ENCODE peak calls at places on chromosomes 2 and 18, in four cellular contexts. I is K562, T is H1, X is GM12878. Q is an unnamed sample.
A peak's percentile ranks its signal among the peaks of the same experiment; 100 is the strongest.

GRCh38 chr2:177474904-177475474 is 82.4 kb downstream of the AGPS start:
- DNase-seq in I (no peak), T (no peak), X (no peak), Q (peak; percentile 19)

GRCh38 chr18:29018976-29019375 is 842.0 kb upstream of the CDH2 start:
- DNase-seq in I (no peak), T (no peak), X (no peak), Q (no peak)

GRCh38 chr2:240393831-240394410 is 41.5 kb upstream of the GPC1 start:
- DNase-seq in I (no peak), T (no peak), X (no peak), Q (no peak)

GRCh38 chr18:48342588-48342987 is 66.6 kb downstream of the ZBTB7C start:
- DNase-seq in I (no peak), T (no peak), X (no peak), Q (no peak)

GRCh38 chr2:10709290-10709939 is 12.0 kb upstream of the ATP6V1C2 start:
- DNase-seq in I (peak; percentile 22), T (peak; percentile 41), X (no peak), Q (peak; percentile 57)

GRCh38 chr2:235501663-235502009 is 7.8 kb downstream of the AGAP1 start:
- DNase-seq in I (no peak), T (no peak), X (no peak), Q (no peak)

GRCh38 chr18:72700961-72701710 is 157.0 kb upstream of the CBLN2 start:
- DNase-seq in I (no peak), T (no peak), X (no peak), Q (no peak)

GRCh38 chr18:13641551-13642439 is 84.6 kb downstream of the FAM210A start:
- DNase-seq in I (no peak), T (no peak), X (no peak), Q (no peak)

GRCh38 chr18:74485860-74486849 is 10.0 kb upstream of the CNDP2 start:
- DNase-seq in I (no peak), T (no peak), X (no peak), Q (no peak)

GRCh38 chr2:165911981-165912380 is 41.6 kb downstream of the TTC21B start:
- DNase-seq in I (no peak), T (no peak), X (no peak), Q (no peak)

GRCh38 chr2:40343904-40344303 is 108.0 kb downstream of the SLC8A1 start:
- DNase-seq in I (no peak), T (no peak), X (no peak), Q (no peak)

GRCh38 chr18:60018801-60019462 is 119.1 kb downstream of the PMAIP1 start:
- DNase-seq in I (no peak), T (no peak), X (no peak), Q (no peak)

GRCh38 chr18:361941-362913 is 94.4 kb upstream of the THOC1 start:
- DNase-seq in I (no peak), T (no peak), X (no peak), Q (no peak)

GRCh38 chr2:121211689-121212151 is 73.3 kb downstream of the TFCP2L1 start:
- DNase-seq in I (no peak), T (no peak), X (no peak), Q (no peak)

GRCh38 chr2:207163815-207164747 is 1.7 kb downstream of the KLF7 start:
- DNase-seq in I (no peak), T (no peak), X (no peak), Q (no peak)

GRCh38 chr2:199488772-199489400 is 31.1 kb upstream of the SATB2 start:
- DNase-seq in I (peak; percentile 69), T (no peak), X (no peak), Q (peak; percentile 60)

GRCh38 chr2:192952254-192952653 is 757.5 kb upstream of the TMEFF2 start:
- DNase-seq in I (no peak), T (no peak), X (no peak), Q (no peak)
- TF ChIP-seq EGR1 in I (no peak), T (no peak), X (no peak), Q (no peak)

DNA sequence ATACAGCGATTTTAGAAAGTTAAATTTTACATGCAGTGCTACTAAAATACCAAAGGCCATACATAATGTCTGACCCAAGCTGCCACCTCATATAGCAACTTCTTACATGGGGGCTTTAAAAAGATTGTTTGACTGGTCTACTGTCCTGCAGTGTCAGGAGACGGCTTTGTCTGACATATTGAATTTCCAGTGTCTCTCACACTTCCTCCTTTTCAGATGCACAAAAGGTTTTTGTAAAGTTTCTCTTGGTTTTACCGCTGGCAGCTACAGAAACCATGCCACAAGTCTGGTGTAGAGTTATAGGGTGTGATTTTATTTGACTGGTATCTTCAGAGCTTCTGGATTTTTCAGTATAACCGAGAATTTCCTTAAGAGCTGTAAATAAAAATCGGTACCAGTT is 1.1 kb upstream of the ASAP2 start:
- DNase-seq in I (no peak), T (no peak), X (no peak), Q (no peak)
- H3K9ac ChIP-seq in I (peak overlapping the region; percentile 91), T (no peak overlapping the region), X (no peak overlapping the region), Q (peak overlapping the region; percentile 55)

GRCh38 chr2:50514881-50515280 is 517.1 kb downstream of the NRXN1 start:
- DNase-seq in I (no peak), T (peak; percentile 19), X (no peak), Q (no peak)
- TF ChIP-seq EGR1 in I (no peak), T (no peak), X (no peak), Q (no peak)

GRCh38 chr18:80178935-80179818 is 68.1 kb downstream of the PARD6G start:
- DNase-seq in I (no peak), T (no peak), X (no peak), Q (no peak)

GRCh38 chr18:80181642-80182461 is 65.5 kb downstream of the PARD6G start:
- DNase-seq in I (no peak), T (no peak), X (no peak), Q (no peak)

GRCh38 chr18:80180778-80181564 is 66.3 kb downstream of the PARD6G start:
- DNase-seq in I (no peak), T (no peak), X (no peak), Q (no peak)

GRCh38 chr18:80182855-80183254 is 64.5 kb downstream of the PARD6G start:
- DNase-seq in I (no peak), T (no peak), X (no peak), Q (no peak)

GRCh38 chr18:80179857-80180558 is 67.3 kb downstream of the PARD6G start:
- DNase-seq in I (no peak), T (no peak), X (no peak), Q (no peak)
- H3K9ac ChIP-seq in I (no peak overlapping the region), T (no peak overlapping the region), X (no peak overlapping the region), Q (no peak overlapping the region)

GRCh38 chr2:172345951-172346555 is 81.3 kb upstream of the ITGA6 start:
- DNase-seq in I (no peak), T (no peak), X (no peak), Q (no peak)
- TF ChIP-seq EGR1 in I (no peak), T (no peak), X (no peak), Q (no peak)